ENCODE peak calls at places on chromosome 6, in six cellular contexts. S is body of pancreas, C is lung, T is stomach, X is ascending aorta, L is RWPE1. R is an unnamed sample.

GRCh38 chr6:11393713-11394627 is 143.6 kb upstream of the TMEM170B start:
- DNase-seq in S (no peak), C (no peak), T (no peak), X (no peak), L (no peak), R (no peak)

GRCh38 chr6:18861182-18861581 is 474.0 kb downstream of the RNF144B start:
- DNase-seq in S (no peak), C (no peak), T (no peak), X (no peak), L (peak; percentile 18), R (no peak)

GRCh38 chr6:31397901-31398300 is 5.5 kb upstream of the MICA start:
- DNase-seq in S (no peak), C (no peak), T (no peak), X (no peak), L (no peak), R (no peak)

GRCh38 chr6:46949662-46950280 is 28.0 kb upstream of the ADGRF5 start:
- DNase-seq in S (no peak), C (peak; percentile 77), T (no peak), X (no peak), L (no peak), R (no peak)

GRCh38 chr6:27562027-27562410 is 89.1 kb upstream of the ZNF184 start:
- DNase-seq in S (no peak), C (no peak), T (no peak), X (no peak), L (no peak), R (no peak)

GRCh38 chr6:82040405-82041221 is 206.9 kb downstream of the IBTK start:
- DNase-seq in S (peak; percentile 43), C (no peak), T (no peak), X (no peak), L (peak; percentile 40), R (no peak)

GRCh38 chr6:55528624-55529023 is 50.4 kb downstream of the HMGCLL1 start:
- DNase-seq in S (peak; percentile 22), C (no peak), T (no peak), X (no peak), L (peak; percentile 1), R (no peak)

GRCh38 chr6:151451950-151452749 is at the start of gene RMND1:
- DNase-seq in S (peak; percentile 100), C (peak; percentile 100), T (peak; percentile 100), X (peak; percentile 99), L (peak; percentile 98), R (peak; percentile 97)

GRCh38 chr6:16446241-16446640 is 207.9 kb downstream of the GMPR start:
- DNase-seq in S (no peak), C (no peak), T (no peak), X (no peak), L (no peak), R (no peak)

GRCh38 chr6:154919806-154920205 is 75.3 kb upstream of the TIAM2 start:
- DNase-seq in S (no peak), C (no peak), T (no peak), X (no peak), L (no peak), R (no peak)

GRCh38 chr6:33123732-33124524 is 48.1 kb downstream of the HLA-DPB1 start:
- DNase-seq in S (no peak), C (no peak), T (no peak), X (no peak), L (peak; percentile 36), R (no peak)

GRCh38 chr6:63391203-63391970 is 71.6 kb upstream of the LGSN start:
- DNase-seq in S (no peak), C (no peak), T (no peak), X (no peak), L (no peak), R (no peak)

GRCh38 chr6:66731310-66731709 is 1024.3 kb upstream of the EYS start:
- DNase-seq in S (no peak), C (no peak), T (no peak), X (no peak), L (peak; percentile 3), R (no peak)

GRCh38 chr6:110509617-110510231 is 33.3 kb upstream of the SLC22A16 start:
- DNase-seq in S (no peak), C (no peak), T (peak; percentile 43), X (no peak), L (peak; percentile 59), R (no peak)

GRCh38 chr6:119922814-119923213 is 573.3 kb upstream of the MAN1A1 start:
- DNase-seq in S (no peak), C (no peak), T (no peak), X (no peak), L (no peak), R (no peak)

GRCh38 chr6:138590796-138591709 is 91.8 kb upstream of the NHSL1 start:
- DNase-seq in S (peak; percentile 72), C (peak; percentile 55), T (peak; percentile 77), X (no peak), L (peak; percentile 68), R (no peak)

GRCh38 chr6:106540907-106541306 is 88.4 kb downstream of the RTN4IP1 start:
- DNase-seq in S (no peak), C (no peak), T (no peak), X (no peak), L (no peak), R (no peak)

GRCh38 chr6:81770395-81770794 is 17.9 kb upstream of the TENT5A start:
- DNase-seq in S (no peak), C (no peak), T (no peak), X (no peak), L (no peak), R (no peak)

GRCh38 chr6:90887764-90888163 is 300.9 kb upstream of the MAP3K7 start:
- DNase-seq in S (no peak), C (no peak), T (no peak), X (no peak), L (no peak), R (no peak)

GRCh38 chr6:160431791-160432404 is 83.7 kb downstream of the SLC22A3 start:
- DNase-seq in S (no peak), C (no peak), T (no peak), X (no peak), L (no peak), R (no peak)

GRCh38 chr6:683742-684440 is 9.0 kb downstream of the EXOC2 start:
- DNase-seq in S (no peak), C (no peak), T (no peak), X (no peak), L (no peak), R (no peak)

GRCh38 chr6:82182756-82183155 is 64.8 kb downstream of the IBTK start:
- DNase-seq in S (no peak), C (no peak), T (no peak), X (no peak), L (peak; percentile 0), R (no peak)

GRCh38 chr6:158411998-158412397 is 99.7 kb downstream of the TULP4 start:
- DNase-seq in S (no peak), C (no peak), T (no peak), X (no peak), L (peak; percentile 92), R (no peak)

GRCh38 chr6:106444777-106445507 is 84.4 kb downstream of the CRYBG1 start:
- DNase-seq in S (no peak), C (no peak), T (no peak), X (no peak), L (peak; percentile 79), R (no peak)

GRCh38 chr6:44024597-44025219 is 102.5 kb downstream of the MRPL14 start:
- DNase-seq in S (no peak), C (no peak), T (no peak), X (no peak), L (no peak), R (no peak)

GRCh38 chr6:168015492-168016175 is 18.2 kb downstream of the KIF25 start:
- DNase-seq in S (no peak), C (no peak), T (no peak), X (no peak), L (no peak), R (no peak)

GRCh38 chr6:3438190-3439167 is 18.4 kb downstream of the SLC22A23 start:
- DNase-seq in S (no peak), C (no peak), T (no peak), X (no peak), L (no peak), R (no peak)

GRCh38 chr6:106056060-106056737 is 29.9 kb upstream of the PRDM1 start:
- DNase-seq in S (no peak), C (no peak), T (no peak), X (no peak), L (no peak), R (no peak)

GRCh38 chr6:158049055-158050028 is 67.7 kb downstream of the SYNJ2 start:
- DNase-seq in S (no peak), C (no peak), T (no peak), X (no peak), L (peak; percentile 20), R (no peak)

GRCh38 chr6:148306287-148306686 is 36.4 kb upstream of the SASH1 start:
- DNase-seq in S (no peak), C (no peak), T (no peak), X (no peak), L (no peak), R (no peak)

GRCh38 chr6:49563006-49563886 is 12.8 kb downstream of the C6orf141 start:
- DNase-seq in S (no peak), C (no peak), T (no peak), X (no peak), L (no peak), R (no peak)

GRCh38 chr6:106381871-106382270 is 21.4 kb downstream of the CRYBG1 start:
- DNase-seq in S (no peak), C (no peak), T (no peak), X (no peak), L (peak; percentile 45), R (no peak)

GRCh38 chr6:142728367-142728766 is 216.6 kb downstream of the HIVEP2 start:
- DNase-seq in S (no peak), C (no peak), T (no peak), X (no peak), L (no peak), R (no peak)

DNA sequence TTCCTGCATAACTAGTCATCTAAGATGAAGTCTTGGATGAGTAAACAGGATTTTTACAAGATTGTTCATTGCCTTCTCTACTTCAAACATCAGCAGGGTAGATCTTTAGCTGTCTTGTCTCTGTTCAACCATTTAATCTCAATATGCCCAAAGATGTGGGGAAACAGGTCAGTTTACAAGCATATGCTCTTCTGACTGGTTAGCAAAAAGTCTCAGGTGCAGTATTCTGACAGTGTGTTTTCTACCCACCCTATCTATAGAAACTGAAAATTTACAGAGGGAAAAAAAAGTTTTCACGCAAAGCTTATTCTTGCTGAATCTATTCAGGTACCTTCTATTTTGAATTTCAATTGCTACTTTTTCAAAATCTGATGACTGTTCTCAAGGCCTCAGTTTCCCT is 29.0 kb downstream of the MAP3K5 start:
- DNase-seq in S (no peak), C (no peak), T (no peak), X (no peak), L (no peak), R (no peak)
- H3K27ac ChIP-seq in S (no peak overlapping the region), C (peak overlapping the region; percentile 84), T (no peak overlapping the region), X (peak overlapping the region; percentile 74), L (no peak overlapping the region), R (peak overlapping the region; percentile 73)

GRCh38 chr6:21227486-21227885 is 366.1 kb upstream of the SOX4 start:
- DNase-seq in S (no peak), C (no peak), T (no peak), X (no peak), L (peak; percentile 78), R (no peak)
- TF ChIP-seq CTCF in S (no peak), C (no peak), T (no peak), X (no peak), L (no peak), R (no peak)

GRCh38 chr6:133551436-133551835 is 310.3 kb downstream of the EYA4 start:
- DNase-seq in S (no peak), C (no peak), T (no peak), X (no peak), L (no peak), R (no peak)
- H3K27ac ChIP-seq in S (no peak overlapping the region), C (peak overlapping the region; percentile 25), T (no peak overlapping the region), X (peak overlapping the region; percentile 16), L (no peak overlapping the region), R (peak overlapping the region; percentile 30)

GRCh38 chr6:70210462-70210861 is 92.4 kb downstream of the COL9A1 start:
- DNase-seq in S (no peak), C (no peak), T (no peak), X (no peak), L (peak; percentile 11), R (no peak)
- TF ChIP-seq CTCF in S (peak; percentile 7), C (no peak), T (peak; percentile 21), X (no peak), L (peak; percentile 12), R (no peak)

R was measured in esophagus squamous epithelium.